ENCODE peak calls at places on chromosomes 3 and 15, in eight cellular contexts. One of them, this sample, is unnamed.

GRCh38 chr3:58176185-58176530 is 34.6 kb downstream of the DNASE1L3 start:
- DNase-seq in neural progenitor cell: no peak
- DNase-seq in SK-N-SH: no peak
- DNase-seq in GM23248: no peak
- DNase-seq in GM23338: no peak
- DNase-seq in hepatocyte: no peak
- DNase-seq in HCT116: no peak
- DNase-seq in OCI-LY7: no peak
- DNase-seq in this sample: no peak

GRCh38 chr15:45150481-45150880 is 20.7 kb downstream of the DUOX1 start:
- DNase-seq in neural progenitor cell: no peak
- DNase-seq in SK-N-SH: no peak
- DNase-seq in GM23248: peak; percentile 40
- DNase-seq in GM23338: no peak
- DNase-seq in hepatocyte: no peak
- DNase-seq in HCT116: no peak
- DNase-seq in OCI-LY7: no peak
- DNase-seq in this sample: no peak

GRCh38 chr3:39334205-39334604 is 4.7 kb downstream of the CCR8 start:
- DNase-seq in neural progenitor cell: no peak
- DNase-seq in SK-N-SH: no peak
- DNase-seq in GM23248: no peak
- DNase-seq in GM23338: no peak
- DNase-seq in hepatocyte: no peak
- DNase-seq in HCT116: no peak
- DNase-seq in OCI-LY7: no peak
- DNase-seq in this sample: no peak

GRCh38 chr3:56133423-56133822 is 334.8 kb downstream of the ERC2 start:
- DNase-seq in neural progenitor cell: no peak
- DNase-seq in SK-N-SH: no peak
- DNase-seq in GM23248: peak; percentile 80
- DNase-seq in GM23338: no peak
- DNase-seq in hepatocyte: no peak
- DNase-seq in HCT116: no peak
- DNase-seq in OCI-LY7: no peak
- DNase-seq in this sample: peak; percentile 59

GRCh38 chr3:74897006-74897405 is 282.5 kb upstream of the CNTN3 start:
- DNase-seq in neural progenitor cell: peak; percentile 4
- DNase-seq in SK-N-SH: peak; percentile 56
- DNase-seq in GM23248: peak; percentile 44
- DNase-seq in GM23338: peak; percentile 45
- DNase-seq in hepatocyte: no peak
- DNase-seq in HCT116: no peak
- DNase-seq in OCI-LY7: no peak
- DNase-seq in this sample: no peak

GRCh38 chr3:155885299-155885698 is 14.8 kb downstream of the GMPS start:
- DNase-seq in neural progenitor cell: no peak
- DNase-seq in SK-N-SH: no peak
- DNase-seq in GM23248: no peak
- DNase-seq in GM23338: no peak
- DNase-seq in hepatocyte: no peak
- DNase-seq in HCT116: no peak
- DNase-seq in OCI-LY7: no peak
- DNase-seq in this sample: no peak

GRCh38 chr3:150407051-150407817 is 864 bp upstream of the TSC22D2 start:
- DNase-seq in neural progenitor cell: no peak
- DNase-seq in SK-N-SH: peak; percentile 26
- DNase-seq in GM23248: peak; percentile 88
- DNase-seq in GM23338: peak; percentile 16
- DNase-seq in hepatocyte: peak; percentile 13
- DNase-seq in HCT116: no peak
- DNase-seq in OCI-LY7: peak; percentile 10
- DNase-seq in this sample: peak; percentile 44

GRCh38 chr3:140765246-140765645 is 87.4 kb downstream of the TRIM42 start:
- DNase-seq in neural progenitor cell: no peak
- DNase-seq in SK-N-SH: no peak
- DNase-seq in GM23248: no peak
- DNase-seq in GM23338: no peak
- DNase-seq in hepatocyte: no peak
- DNase-seq in HCT116: no peak
- DNase-seq in OCI-LY7: no peak
- DNase-seq in this sample: no peak

GRCh38 chr3:115160295-115160694 is 13.2 kb upstream of the ZBTB20 start:
- DNase-seq in neural progenitor cell: no peak
- DNase-seq in SK-N-SH: no peak
- DNase-seq in GM23248: no peak
- DNase-seq in GM23338: no peak
- DNase-seq in hepatocyte: no peak
- DNase-seq in HCT116: no peak
- DNase-seq in OCI-LY7: no peak
- DNase-seq in this sample: no peak

GRCh38 chr3:53597136-53597915 is 102.9 kb downstream of the CACNA1D start:
- DNase-seq in neural progenitor cell: no peak
- DNase-seq in SK-N-SH: peak; percentile 17
- DNase-seq in GM23248: no peak
- DNase-seq in GM23338: no peak
- DNase-seq in hepatocyte: no peak
- DNase-seq in HCT116: no peak
- DNase-seq in OCI-LY7: no peak
- DNase-seq in this sample: no peak

GRCh38 chr15:54064412-54064811 is 86.2 kb downstream of the UNC13C start:
- DNase-seq in neural progenitor cell: no peak
- DNase-seq in SK-N-SH: no peak
- DNase-seq in GM23248: no peak
- DNase-seq in GM23338: no peak
- DNase-seq in hepatocyte: no peak
- DNase-seq in HCT116: no peak
- DNase-seq in OCI-LY7: no peak
- DNase-seq in this sample: no peak

GRCh38 chr3:42376397-42376798 is 34.0 kb downstream of the LYZL4 start:
- DNase-seq in neural progenitor cell: no peak
- DNase-seq in SK-N-SH: no peak
- DNase-seq in GM23248: peak; percentile 74
- DNase-seq in GM23338: no peak
- DNase-seq in hepatocyte: peak; percentile 22
- DNase-seq in HCT116: peak; percentile 15
- DNase-seq in OCI-LY7: no peak
- DNase-seq in this sample: peak; percentile 95
- TF ChIP-seq EZH2phosphoT487 in neural progenitor cell: no peak
- TF ChIP-seq EZH2phosphoT487 in SK-N-SH: no peak
- TF ChIP-seq EZH2phosphoT487 in GM23248: no peak
- TF ChIP-seq EZH2phosphoT487 in GM23338: no peak
- TF ChIP-seq EZH2phosphoT487 in hepatocyte: no peak
- TF ChIP-seq EZH2phosphoT487 in HCT116: no peak
- TF ChIP-seq EZH2phosphoT487 in OCI-LY7: no peak
- TF ChIP-seq EZH2phosphoT487 in this sample: no peak

DNA sequence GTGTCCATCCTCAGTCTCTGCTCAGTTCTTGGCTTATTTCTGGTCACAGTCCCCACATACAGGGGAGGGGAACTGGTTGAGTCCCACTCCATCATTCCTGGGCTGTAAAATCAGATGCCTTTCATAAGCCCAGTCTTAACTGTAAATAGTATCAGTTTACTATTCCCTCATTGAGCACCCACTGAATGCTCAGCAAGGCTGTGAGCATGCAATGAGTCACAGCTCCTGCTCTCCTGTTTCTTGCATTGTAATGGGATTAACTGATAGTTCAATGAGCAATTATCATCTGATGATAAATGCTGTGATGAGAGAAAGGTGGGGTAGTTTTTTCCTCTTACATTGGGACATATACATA is 113.6 kb upstream of the TPM1 start:
- DNase-seq in neural progenitor cell: no peak
- DNase-seq in SK-N-SH: no peak
- DNase-seq in GM23248: peak; percentile 94
- DNase-seq in GM23338: no peak
- DNase-seq in hepatocyte: no peak
- DNase-seq in HCT116: peak; percentile 10
- DNase-seq in OCI-LY7: no peak
- DNase-seq in this sample: peak; percentile 86
- H3K27ac ChIP-seq in neural progenitor cell: no peak overlapping the region
- H3K27ac ChIP-seq in SK-N-SH: peak overlapping the region; percentile 95
- H3K27ac ChIP-seq in GM23248: peak overlapping the region; percentile 91
- H3K27ac ChIP-seq in GM23338: no peak overlapping the region
- H3K27ac ChIP-seq in hepatocyte: peak overlapping the region; percentile 23
- H3K27ac ChIP-seq in HCT116: no peak overlapping the region
- H3K27ac ChIP-seq in OCI-LY7: no peak overlapping the region
- H3K27ac ChIP-seq in this sample: peak overlapping the region; percentile 52

GRCh38 chr15:98778263-98778959 is 130.1 kb downstream of the IGF1R start:
- DNase-seq in neural progenitor cell: no peak
- DNase-seq in SK-N-SH: no peak
- DNase-seq in GM23248: no peak
- DNase-seq in GM23338: no peak
- DNase-seq in hepatocyte: no peak
- DNase-seq in HCT116: no peak
- DNase-seq in OCI-LY7: no peak
- DNase-seq in this sample: no peak
- H4K20me1 ChIP-seq in neural progenitor cell: peaks cover 99% of the 10 kb centered on the region
- H4K20me1 ChIP-seq in SK-N-SH: peaks cover 8% of the 10 kb centered on the region
- H4K20me1 ChIP-seq in GM23248: peaks cover 6% of the 10 kb centered on the region
- H4K20me1 ChIP-seq in GM23338: peaks cover 40% of the 10 kb centered on the region
- H4K20me1 ChIP-seq in hepatocyte: peaks cover 5% of the 10 kb centered on the region
- H4K20me1 ChIP-seq in HCT116: no peaks in the 10 kb centered on the region
- H4K20me1 ChIP-seq in OCI-LY7: peaks cover 4% of the 10 kb centered on the region
- H4K20me1 ChIP-seq in this sample: no peaks in the 10 kb centered on the region

GRCh38 chr3:20028846-20029430 is 11.3 kb upstream of the KAT2B start:
- DNase-seq in neural progenitor cell: peak; percentile 55
- DNase-seq in SK-N-SH: no peak
- DNase-seq in GM23248: no peak
- DNase-seq in GM23338: peak; percentile 55
- DNase-seq in hepatocyte: no peak
- DNase-seq in HCT116: no peak
- DNase-seq in OCI-LY7: no peak
- DNase-seq in this sample: no peak
- TF ChIP-seq EZH2phosphoT487 in neural progenitor cell: no peak
- TF ChIP-seq EZH2phosphoT487 in SK-N-SH: no peak
- TF ChIP-seq EZH2phosphoT487 in GM23248: no peak
- TF ChIP-seq EZH2phosphoT487 in GM23338: no peak
- TF ChIP-seq EZH2phosphoT487 in hepatocyte: no peak
- TF ChIP-seq EZH2phosphoT487 in HCT116: no peak
- TF ChIP-seq EZH2phosphoT487 in OCI-LY7: no peak
- TF ChIP-seq EZH2phosphoT487 in this sample: no peak

GRCh38 chr3:111103807-111104206 is 32.2 kb downstream of the NECTIN3 start:
- DNase-seq in neural progenitor cell: no peak
- DNase-seq in SK-N-SH: no peak
- DNase-seq in GM23248: no peak
- DNase-seq in GM23338: no peak
- DNase-seq in hepatocyte: no peak
- DNase-seq in HCT116: no peak
- DNase-seq in OCI-LY7: no peak
- DNase-seq in this sample: peak; percentile 17

GRCh38 chr3:111112913-111113312 is 41.3 kb downstream of the NECTIN3 start:
- DNase-seq in neural progenitor cell: peak; percentile 14
- DNase-seq in SK-N-SH: no peak
- DNase-seq in GM23248: peak; percentile 30
- DNase-seq in GM23338: no peak
- DNase-seq in hepatocyte: no peak
- DNase-seq in HCT116: no peak
- DNase-seq in OCI-LY7: no peak
- DNase-seq in this sample: no peak

DNA sequence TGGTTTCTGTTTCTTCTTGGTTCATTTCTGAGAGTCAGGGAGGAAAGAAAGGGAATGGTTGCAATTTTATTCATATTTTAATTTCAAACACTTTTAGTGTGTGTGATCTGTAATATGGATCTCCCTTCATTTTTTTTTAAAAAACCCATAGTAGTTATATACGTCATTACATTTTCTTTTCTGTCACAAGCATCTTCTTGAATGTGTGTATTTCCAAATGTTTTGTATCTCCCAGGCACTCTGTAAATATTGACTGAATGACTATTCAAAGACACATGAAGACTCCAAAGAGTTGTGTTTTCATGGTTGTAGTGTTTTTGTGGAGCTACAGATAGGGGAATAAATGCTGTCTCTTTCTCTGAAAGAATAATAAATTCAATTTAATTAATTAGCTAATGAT is 35.4 kb downstream of the NECTIN3 start:
- DNase-seq in neural progenitor cell: no peak
- DNase-seq in SK-N-SH: no peak
- DNase-seq in GM23248: no peak
- DNase-seq in GM23338: no peak
- DNase-seq in hepatocyte: no peak
- DNase-seq in HCT116: no peak
- DNase-seq in OCI-LY7: no peak
- DNase-seq in this sample: peak; percentile 21
- H3K27ac ChIP-seq in neural progenitor cell: no peak overlapping the region
- H3K27ac ChIP-seq in SK-N-SH: no peak overlapping the region
- H3K27ac ChIP-seq in GM23248: no peak overlapping the region
- H3K27ac ChIP-seq in GM23338: no peak overlapping the region
- H3K27ac ChIP-seq in hepatocyte: no peak overlapping the region
- H3K27ac ChIP-seq in HCT116: no peak overlapping the region
- H3K27ac ChIP-seq in OCI-LY7: no peak overlapping the region
- H3K27ac ChIP-seq in this sample: no peak overlapping the region

GRCh38 chr3:52533623-52534280 is at the start of gene NT5DC2:
- DNase-seq in neural progenitor cell: peak; percentile 92
- DNase-seq in SK-N-SH: peak; percentile 98
- DNase-seq in GM23248: peak; percentile 89
- DNase-seq in GM23338: peak; percentile 77
- DNase-seq in hepatocyte: peak; percentile 92
- DNase-seq in HCT116: no peak
- DNase-seq in OCI-LY7: peak; percentile 87
- DNase-seq in this sample: peak; percentile 83
- H4K20me1 ChIP-seq in neural progenitor cell: peaks cover 60% of the 10 kb centered on the region
- H4K20me1 ChIP-seq in SK-N-SH: peaks cover 46% of the 10 kb centered on the region
- H4K20me1 ChIP-seq in GM23248: no peaks in the 10 kb centered on the region
- H4K20me1 ChIP-seq in GM23338: peaks cover 32% of the 10 kb centered on the region
- H4K20me1 ChIP-seq in hepatocyte: peaks cover 20% of the 10 kb centered on the region
- H4K20me1 ChIP-seq in HCT116: no peaks in the 10 kb centered on the region
- H4K20me1 ChIP-seq in OCI-LY7: peaks cover 13% of the 10 kb centered on the region
- H4K20me1 ChIP-seq in this sample: peaks cover 19% of the 10 kb centered on the region

GRCh38 chr3:177358085-177358967 is 161.0 kb upstream of the TBL1XR1 start:
- DNase-seq in neural progenitor cell: peak; percentile 41
- DNase-seq in SK-N-SH: peak; percentile 54
- DNase-seq in GM23248: peak; percentile 60
- DNase-seq in GM23338: peak; percentile 60
- DNase-seq in hepatocyte: peak; percentile 73
- DNase-seq in HCT116: peak; percentile 89
- DNase-seq in OCI-LY7: peak; percentile 68
- DNase-seq in this sample: peak; percentile 96
- TF ChIP-seq EZH2phosphoT487 in neural progenitor cell: no peak
- TF ChIP-seq EZH2phosphoT487 in SK-N-SH: no peak
- TF ChIP-seq EZH2phosphoT487 in GM23248: no peak
- TF ChIP-seq EZH2phosphoT487 in GM23338: no peak
- TF ChIP-seq EZH2phosphoT487 in hepatocyte: no peak
- TF ChIP-seq EZH2phosphoT487 in HCT116: no peak
- TF ChIP-seq EZH2phosphoT487 in OCI-LY7: no peak
- TF ChIP-seq EZH2phosphoT487 in this sample: no peak

This sample was measured in PC-3.